ENCODE peak calls at places on chromosomes 13 and 19, in five cellular contexts. B is heart right ventricle, Y is colonic mucosa, E is endodermal cell, D is heart left ventricle. G is an unnamed sample.

GRCh38 chr19:56765107-56765506 is 75.4 kb downstream of the PEG3 start:
- DNase-seq in Y (peak; percentile 33), E (no peak), B (peak; percentile 76), D (peak; percentile 73), G (peak; percentile 82)

GRCh38 chr19:17075860-17076538 is 422 bp downstream of the MYO9B start:
- DNase-seq in E (no peak), Y (peak; percentile 55), D (peak; percentile 42), B (peak; percentile 49), G (peak; percentile 89)

GRCh38 chr19:3618144-3618810 is 8.3 kb downstream of the CACTIN start:
- DNase-seq in B (peak; percentile 77), Y (peak; percentile 75), E (peak; percentile 89), D (peak; percentile 72), G (peak; percentile 87)

GRCh38 chr13:91609353-91609752 is 210.9 kb downstream of the GPC5 start:
- DNase-seq in E (no peak), B (no peak), D (no peak), Y (no peak), G (no peak)

GRCh38 chr19:2524840-2525723 is 49.2 kb downstream of the GADD45B start:
- DNase-seq in Y (no peak), E (peak; percentile 57), D (peak; percentile 54), B (no peak), G (no peak)

GRCh38 chr13:60112771-60113170 is 51.0 kb downstream of the DIAPH3 start:
- DNase-seq in B (no peak), D (no peak), Y (no peak), E (no peak), G (no peak)

GRCh38 chr13:41709511-41709910 is 251.4 kb downstream of the VWA8 start:
- DNase-seq in B (no peak), E (no peak), D (no peak), Y (no peak), G (no peak)

GRCh38 chr13:46352810-46353209 is 34.2 kb downstream of the RUBCNL start:
- DNase-seq in Y (no peak), D (peak; percentile 31), E (no peak), B (no peak), G (no peak)

GRCh38 chr19:50803633-50804419 is 13.6 kb downstream of the ACP4 start:
- DNase-seq in D (no peak), B (peak; percentile 27), E (no peak), Y (no peak), G (no peak)

GRCh38 chr13:108227651-108228272 is 9.6 kb downstream of the ABHD13 start:
- DNase-seq in D (no peak), Y (peak; percentile 27), E (no peak), B (no peak), G (no peak)

GRCh38 chr13:52599037-52599852 is 43.0 kb upstream of the HNRNPA1L2 start:
- DNase-seq in D (no peak), B (no peak), E (no peak), Y (no peak), G (no peak)

GRCh38 chr13:68019901-68020300 is 789.8 kb upstream of the PCDH9 start:
- DNase-seq in E (no peak), B (no peak), D (no peak), Y (no peak), G (no peak)

GRCh38 chr19:40671404-40671803 is 19.0 kb downstream of the NUMBL start:
- DNase-seq in D (peak; percentile 79), E (no peak), Y (no peak), B (no peak), G (peak; percentile 26)

GRCh38 chr19:33492951-33493350 is 28.6 kb downstream of the PEPD start:
- DNase-seq in E (no peak), Y (no peak), D (no peak), B (no peak), G (peak; percentile 44)

GRCh38 chr19:58477130-58477529 is 978 bp downstream of the ZNF446 start:
- DNase-seq in Y (no peak), E (no peak), D (peak; percentile 42), B (no peak), G (peak; percentile 78)
- H3K4me3 ChIP-seq in Y (no peak overlapping the region), E (peak overlapping the region; percentile 91), D (no peak overlapping the region), B (peak overlapping the region; percentile 58), G (no peak overlapping the region)

DNA sequence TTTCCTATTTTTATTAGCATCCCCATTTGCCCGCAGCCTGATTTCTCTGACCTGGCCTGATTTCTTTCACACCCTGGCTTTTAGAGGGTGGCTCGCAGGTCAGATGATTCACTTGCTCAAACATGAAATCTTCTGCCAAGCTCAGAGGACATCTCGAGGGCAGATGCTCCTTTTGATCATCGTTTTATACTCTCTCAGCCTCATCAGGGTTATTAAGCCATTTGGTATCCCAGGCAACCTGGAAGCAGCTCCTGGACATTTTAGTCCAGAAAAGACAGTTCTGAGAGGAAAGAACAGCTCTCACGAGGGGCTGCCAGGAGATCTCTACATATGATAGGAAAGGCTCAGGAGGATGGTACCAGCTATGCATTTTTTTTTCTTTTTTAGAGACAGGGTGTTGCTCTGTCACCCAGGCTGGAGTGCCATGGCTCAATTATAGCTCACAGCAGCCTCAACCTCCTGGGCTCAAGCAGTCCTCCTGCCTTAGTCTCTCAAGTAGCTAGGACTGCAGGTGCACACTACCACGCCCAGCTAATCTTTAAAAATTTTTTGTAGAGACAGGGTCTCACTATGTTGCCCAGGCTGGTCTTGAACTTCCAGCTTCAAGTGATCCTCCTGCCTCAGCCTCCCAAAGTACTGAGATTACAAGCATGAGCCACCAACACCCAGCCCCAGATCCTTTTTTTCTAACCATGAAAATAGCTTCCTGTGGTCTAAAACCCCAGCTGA is 165.4 kb downstream of the KATNAL1 start:
- DNase-seq in E (no peak), B (no peak), Y (no peak), D (no peak), G (no peak)
- H3K27ac ChIP-seq in E (no peak overlapping the region), B (no peak overlapping the region), Y (no peak overlapping the region), D (peak overlapping the region; percentile 74), G (no peak overlapping the region)

GRCh38 chr19:35775046-35775297 is 392 bp upstream of the ARHGAP33 start:
- DNase-seq in D (no peak), E (no peak), Y (no peak), B (no peak), G (no peak)

GRCh38 chr19:35776102-35776788 is 881 bp downstream of the ARHGAP33 start:
- DNase-seq in D (no peak), Y (no peak), B (no peak), E (no peak), G (no peak)

GRCh38 chr19:35775298-35776101 is at the start of gene ARHGAP33:
- DNase-seq in B (peak; percentile 99), Y (peak; percentile 100), E (peak; percentile 99), D (peak; percentile 99), G (peak; percentile 99)

GRCh38 chr19:35773020-35773809 is 2.1 kb upstream of the ARHGAP33 start:
- DNase-seq in Y (no peak), D (no peak), E (no peak), B (no peak), G (no peak)

GRCh38 chr19:35774274-35775045 is 904 bp upstream of the ARHGAP33 start:
- DNase-seq in D (no peak), B (no peak), Y (no peak), E (no peak), G (no peak)
- H3K4me3 ChIP-seq in D (peak overlapping the region; percentile 75), B (peak overlapping the region; percentile 83), Y (peak overlapping the region; percentile 88), E (peak overlapping the region; percentile 72), G (peak overlapping the region; percentile 56)

GRCh38 chr19:49616945-49617344 is 23.0 kb downstream of the RRAS start:
- DNase-seq in D (no peak), B (no peak), Y (no peak), E (no peak), G (no peak)

GRCh38 chr19:49614096-49614857 is 23.3 kb downstream of the PRR12 start:
- DNase-seq in Y (no peak), E (no peak), B (no peak), D (no peak), G (no peak)

GRCh38 chr19:49616532-49616931 is 23.4 kb downstream of the RRAS start:
- DNase-seq in Y (no peak), D (no peak), E (no peak), B (no peak), G (no peak)

GRCh38 chr19:49615861-49616260 is 24.1 kb downstream of the RRAS start:
- DNase-seq in B (no peak), Y (no peak), E (no peak), D (no peak), G (no peak)

GRCh38 chr19:49613374-49613773 is 22.4 kb downstream of the PRR12 start:
- DNase-seq in Y (no peak), E (no peak), B (no peak), D (no peak), G (no peak)
- H3K27ac ChIP-seq in Y (no peak overlapping the region), E (no peak overlapping the region), B (no peak overlapping the region), D (no peak overlapping the region), G (no peak overlapping the region)

DNA sequence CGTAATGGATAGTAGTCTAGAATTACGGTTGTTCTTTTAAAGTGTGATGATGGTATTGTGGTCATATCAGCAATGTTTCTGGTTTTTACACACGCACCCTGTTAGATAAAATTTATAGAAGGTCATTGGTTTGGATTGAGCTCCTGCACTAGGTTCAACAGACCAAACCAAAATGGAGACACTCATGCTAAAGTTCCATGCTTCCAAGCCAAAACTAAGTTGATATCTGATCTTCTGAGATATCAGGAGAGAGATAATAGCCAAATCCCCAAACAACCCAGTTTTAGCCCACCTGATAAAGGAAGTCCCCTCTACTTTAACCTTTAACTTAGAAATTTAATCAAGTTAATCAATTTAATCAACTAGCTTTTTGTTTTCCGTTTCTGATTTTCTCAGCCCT is 1.2 kb downstream of the NOSIP start:
- DNase-seq in E (no peak), Y (no peak), B (no peak), D (no peak), G (no peak)
- H3K4me3 ChIP-seq in E (peak overlapping the region; percentile 96), Y (peak overlapping the region; percentile 71), B (no peak overlapping the region), D (peak overlapping the region; percentile 68), G (peak overlapping the region; percentile 97)

GRCh38 chr13:113187905-113188595 is 20.4 kb downstream of the PCID2 start:
- DNase-seq in B (no peak), D (no peak), Y (no peak), E (no peak), G (no peak)
- H3K27ac ChIP-seq in B (no peak overlapping the region), D (peak overlapping the region; percentile 2), Y (no peak overlapping the region), E (no peak overlapping the region), G (no peak overlapping the region)

GRCh38 chr13:43077446-43077845 is 54.1 kb downstream of the DNAJC15 start:
- DNase-seq in B (no peak), E (peak; percentile 55), D (no peak), Y (no peak), G (no peak)
- H3K4me3 ChIP-seq in B (no peak overlapping the region), E (peak overlapping the region; percentile 12), D (no peak overlapping the region), Y (no peak overlapping the region), G (no peak overlapping the region)

GRCh38 chr13:97327071-97327470 is 104.9 kb downstream of the MBNL2 start:
- DNase-seq in D (no peak), E (no peak), Y (no peak), B (no peak), G (no peak)
- H3K27ac ChIP-seq in D (peak overlapping the region; percentile 55), E (no peak overlapping the region), Y (no peak overlapping the region), B (no peak overlapping the region), G (no peak overlapping the region)